ENCODE peak calls at places on chromosomes 5 and 9, in eight cellular contexts. O is NCI-H1105; M is NCI-H510A treated with DMSO at 0.1 percent for 48 hours; N is activated CD8-positive, alpha-beta memory T cell treated with anti-CD3 and anti-CD28 coated beads for 48 hours; J is nephron progenitor cell; L is activated T-cell treated with anti-CD3 and anti-CD28 coated beads for 24 hours; B is HEK293T; H is fibroblast of lung. Q is an unnamed sample.

GRCh38 chr9:89234636-89235035 is 56.0 kb upstream of the SHC3 start:
- DNase-seq in O (no peak), M (no peak), N (peak), J (peak), L (peak), B (peak), H (peak), Q (no peak)

GRCh38 chr9:126676102-126676684 is 62.5 kb downstream of the LMX1B start:
- DNase-seq in O (no peak), M (no peak), N (no peak), J (no peak), L (no peak), B (no peak), H (no peak), Q (no peak)

GRCh38 chr5:172335721-172336120 is 52.2 kb upstream of the UBTD2 start:
- DNase-seq in O (no peak), M (no peak), N (no peak), J (no peak), L (no peak), B (no peak), H (no peak), Q (no peak)

GRCh38 chr9:136527721-136528710 is 17.8 kb downstream of the NOTCH1 start:
- DNase-seq in O (no peak), M (peak), N (no peak), J (peak), L (no peak), B (peak), H (no peak), Q (no peak)

GRCh38 chr5:71794061-71794695 is 75.1 kb downstream of the CARTPT start:
- DNase-seq in O (no peak), M (no peak), N (no peak), J (no peak), L (no peak), B (no peak), H (no peak), Q (no peak)

GRCh38 chr9:129591916-129592315 is 29.0 kb downstream of the C9orf50 start:
- DNase-seq in O (no peak), M (no peak), N (no peak), J (no peak), L (no peak), B (no peak), H (no peak), Q (no peak)

GRCh38 chr5:135615171-135615570 is 36.4 kb upstream of the CXCL14 start:
- DNase-seq in O (no peak), M (no peak), N (no peak), J (no peak), L (no peak), B (no peak), H (no peak), Q (no peak)

GRCh38 chr9:128254855-128255759 is 20.7 kb downstream of the GOLGA2 start:
- DNase-seq in O (peak), M (peak), N (peak), J (peak), L (peak), B (peak), H (peak), Q (peak)

GRCh38 chr5:149937610-149938009 is 7.0 kb downstream of the PDE6A start:
- DNase-seq in O (peak), M (peak), N (no peak), J (no peak), L (no peak), B (no peak), H (no peak), Q (no peak)

GRCh38 chr5:99072846-99073245 is 144.0 kb upstream of the CHD1 start:
- DNase-seq in O (no peak), M (no peak), N (no peak), J (no peak), L (no peak), B (no peak), H (no peak), Q (no peak)

GRCh38 chr5:172747471-172747870 is 23.5 kb downstream of the DUSP1 start:
- DNase-seq in O (no peak), M (no peak), N (no peak), J (no peak), L (no peak), B (no peak), H (no peak), Q (no peak)

GRCh38 chr9:127283917-127284316 is 19.3 kb downstream of the GARNL3 start:
- DNase-seq in O (no peak), M (no peak), N (no peak), J (no peak), L (no peak), B (no peak), H (peak), Q (no peak)

GRCh38 chr5:137146402-137146889 is 352.7 kb downstream of the SPOCK1 start:
- DNase-seq in O (no peak), M (no peak), N (no peak), J (peak), L (no peak), B (no peak), H (peak), Q (no peak)

GRCh38 chr9:5428794-5429528 is 8.8 kb downstream of the PLGRKT start:
- DNase-seq in O (no peak), M (no peak), N (no peak), J (no peak), L (no peak), B (no peak), H (no peak), Q (no peak)

Q was measured in effector CD8-positive, alpha-beta T cell.